ENCODE peak calls at places on chromosomes 12 and 14, in five cellular contexts. J, M, V, I and Z are unnamed samples. For H3K79me2 and H3K9me3, the result is how much of the 10 kb centered on the place peaks cover.

GRCh38 chr14:100827140-100827517 is 1.2 kb downstream of the MEG3 start:
- DNase-seq in I (no peak), M (peak), V (no peak), J (no peak), Z (peak)

GRCh38 chr14:75170797-75171196 is 5.6 kb downstream of the TMED10 start:
- DNase-seq in I (no peak), V (no peak), J (no peak), M (no peak), Z (peak)

GRCh38 chr12:563899-564298 is 99.3 kb downstream of the NINJ2 start:
- DNase-seq in V (no peak), M (no peak), J (no peak), I (no peak), Z (no peak)

GRCh38 chr12:26014085-26014484 is 55.6 kb downstream of the RASSF8 start:
- DNase-seq in V (no peak), I (no peak), J (no peak), M (no peak), Z (peak)

GRCh38 chr12:30792648-30793499 is 38.1 kb upstream of the CAPRIN2 start:
- DNase-seq in V (no peak), J (peak), I (peak), M (peak), Z (peak)

GRCh38 chr12:112750971-112751370 is 40.6 kb upstream of the RPH3A start:
- DNase-seq in M (no peak), V (no peak), J (peak), I (no peak), Z (no peak)

GRCh38 chr12:30795410-30795659 is 40.6 kb upstream of the CAPRIN2 start:
- DNase-seq in J (no peak), I (no peak), V (peak), M (no peak), Z (no peak)

GRCh38 chr12:65123435-65124063 is 2.4 kb upstream of the WIF1 start:
- DNase-seq in V (peak), M (peak), I (peak), J (peak), Z (peak)

GRCh38 chr14:91323671-91324605 is 79.4 kb upstream of the GPR68 start:
- DNase-seq in M (peak), I (peak), J (peak), V (peak), Z (peak)

GRCh38 chr14:78088941-78089340 is 81.2 kb upstream of the NRXN3 start:
- DNase-seq in V (no peak), J (peak), I (no peak), M (no peak), Z (no peak)

GRCh38 chr12:5577239-5577638 is 145.3 kb downstream of the NTF3 start:
- DNase-seq in I (no peak), V (no peak), M (no peak), J (no peak), Z (no peak)

GRCh38 chr14:26276757-26277156 is 321.1 kb downstream of the NOVA1 start:
- DNase-seq in M (no peak), I (no peak), V (no peak), J (peak), Z (no peak)

GRCh38 chr12:120842595-120842994 is 61.6 kb downstream of the SPPL3 start:
- DNase-seq in M (no peak), V (no peak), I (no peak), J (no peak), Z (no peak)

GRCh38 chr14:76581592-76581991 is 179.7 kb upstream of the VASH1 start:
- DNase-seq in M (no peak), J (no peak), V (no peak), I (no peak), Z (no peak)

GRCh38 chr14:101083564-101084435 is 180.3 kb upstream of the RTL1 start:
- DNase-seq in M (no peak), J (peak), I (peak), V (no peak), Z (peak)

GRCh38 chr14:94936411-94936892 is 166.5 kb upstream of the GSC start:
- DNase-seq in I (no peak), M (peak), V (peak), J (no peak), Z (peak)

GRCh38 chr14:56122306-56122705 is 4.1 kb downstream of the PELI2 start:
- DNase-seq in J (no peak), M (no peak), I (no peak), V (no peak), Z (peak)

GRCh38 chr12:39605996-39606395 is 13.6 kb downstream of the ABCD2 start:
- DNase-seq in I (no peak), J (peak), M (no peak), V (no peak), Z (no peak)

GRCh38 chr12:106302401-106303201 is at the start of gene TCP11L2:
- DNase-seq in J (peak), M (peak), I (peak), V (peak), Z (peak)

GRCh38 chr12:66590276-66590675 is 88.6 kb downstream of the GRIP1 start:
- DNase-seq in I (no peak), M (no peak), V (no peak), J (no peak), Z (no peak)

GRCh38 chr12:123097521-123098084 is 53.3 kb downstream of the PITPNM2 start:
- DNase-seq in J (no peak), M (no peak), I (no peak), V (no peak), Z (no peak)

GRCh38 chr12:124471828-124472227 is 95.6 kb downstream of the NCOR2 start:
- DNase-seq in V (no peak), I (no peak), M (no peak), J (no peak), Z (no peak)

GRCh38 chr12:51028126-51028810 is 2.1 kb upstream of the SLC11A2 start:
- DNase-seq in M (peak), I (peak), J (peak), V (no peak), Z (peak)

GRCh38 chr14:29458547-29458946 is 469.1 kb downstream of the PRKD1 start:
- DNase-seq in J (peak), I (no peak), M (no peak), V (no peak), Z (peak)

GRCh38 chr12:88509851-88510250 is 70.4 kb downstream of the KITLG start:
- DNase-seq in M (no peak), I (no peak), V (no peak), J (no peak), Z (peak)

GRCh38 chr14:101590062-101590461 is 28.8 kb downstream of the DIO3 start:
- DNase-seq in I (no peak), V (peak), M (peak), J (no peak), Z (no peak)

GRCh38 chr12:71014180-71014785 is 93.7 kb upstream of the PTPRR start:
- DNase-seq in J (peak), M (no peak), I (peak), V (peak), Z (peak)

GRCh38 chr14:89225607-89226006 is 191.4 kb downstream of the FOXN3 start:
- DNase-seq in J (no peak), I (no peak), M (no peak), V (no peak), Z (no peak)

GRCh38 chr14:87002831-87003230 is 990.2 kb downstream of the GALC start:
- DNase-seq in M (no peak), I (no peak), J (no peak), V (no peak), Z (peak)

GRCh38 chr12:115004469-115005146 is 320.6 kb upstream of the TBX3 start:
- DNase-seq in M (no peak), I (no peak), J (peak), V (no peak), Z (peak)

GRCh38 chr12:25427328-25428249 is 125.5 kb downstream of the LMNTD1 start:
- DNase-seq in J (peak), I (no peak), M (peak), V (no peak), Z (peak)

GRCh38 chr12:47705239-47705570 is 625 bp downstream of the RPAP3 start:
- DNase-seq in J (peak), M (peak), V (no peak), I (no peak), Z (no peak)

GRCh38 chr12:121767525-121768016 is 25.9 kb downstream of the RHOF start:
- DNase-seq in J (no peak), I (no peak), M (peak), V (peak), Z (peak)

GRCh38 chr12:68405292-68405900 is 73.2 kb upstream of the MDM1 start:
- DNase-seq in J (peak), I (no peak), V (no peak), M (no peak), Z (peak)

GRCh38 chr14:59509101-59509500 is 24.8 kb downstream of the JKAMP start:
- DNase-seq in V (no peak), M (no peak), J (no peak), I (no peak), Z (no peak)

GRCh38 chr14:30854492-30854891 is 19.9 kb upstream of the COCH start:
- DNase-seq in M (no peak), J (peak), V (no peak), I (no peak), Z (no peak)

GRCh38 chr12:109596418-109597244 is 23.0 kb downstream of the MVK start:
- DNase-seq in I (no peak), J (no peak), V (no peak), M (peak), Z (no peak)

GRCh38 chr12:51339750-51340149 is 6.7 kb downstream of the CELA1 start:
- DNase-seq in J (no peak), M (no peak), I (no peak), V (no peak), Z (no peak)

GRCh38 chr14:103336191-103336590 is 2.2 kb downstream of the EIF5 start:
- DNase-seq in J (no peak), V (no peak), I (no peak), M (peak), Z (no peak)
- H3K79me2 ChIP-seq in J (half or more), V (half or more), I (under half), M (half or more), Z (half or more)

GRCh38 chr12:126616441-126616840 is 1551.2 kb downstream of the AACS start:
- DNase-seq in I (no peak), M (no peak), V (no peak), J (no peak), Z (no peak)
- H3K9me3 ChIP-seq in I (half or more), M (under half), V (under half), J (under half), Z (under half)

GRCh38 chr12:57420482-57420881 is 10.4 kb downstream of the R3HDM2 start:
- DNase-seq in V (no peak), I (no peak), M (no peak), J (no peak), Z (no peak)

GRCh38 chr12:57418255-57418654 is 12.6 kb downstream of the R3HDM2 start:
- DNase-seq in V (no peak), M (no peak), I (no peak), J (no peak), Z (no peak)

GRCh38 chr12:57416039-57416996 is 14.5 kb downstream of the R3HDM2 start:
- DNase-seq in M (no peak), V (no peak), J (peak), I (no peak), Z (peak)

DNA sequence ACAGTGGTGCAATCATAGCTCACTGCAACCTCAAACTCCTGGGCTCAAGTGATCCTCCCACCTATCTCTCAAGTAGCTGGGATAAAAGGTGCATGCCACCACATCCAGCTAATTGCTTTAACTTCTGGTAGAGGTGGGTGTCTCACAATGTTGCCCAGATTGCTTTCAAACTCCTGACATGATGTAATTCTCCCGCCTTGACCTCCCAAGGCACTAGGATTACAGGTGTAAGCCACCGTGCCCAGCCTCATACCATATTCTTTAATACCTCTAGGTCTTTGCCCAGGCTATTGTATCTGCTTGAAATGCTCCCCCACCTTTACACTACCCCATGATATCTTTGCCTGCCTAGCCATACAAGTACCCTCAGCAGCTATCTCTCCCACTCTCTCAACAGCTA is 11.3 kb downstream of the R3HDM2 start:
- DNase-seq in V (no peak), J (no peak), I (no peak), M (no peak), Z (no peak)
- H3K79me2 ChIP-seq in V (half or more), J (under half), I (under half), M (half or more), Z (half or more)

GRCh38 chr12:130179191-130179590 is 16.9 kb downstream of the FZD10 start:
- DNase-seq in V (no peak), M (no peak), J (no peak), I (no peak), Z (no peak)

GRCh38 chr12:130179621-130180020 is 17.4 kb downstream of the FZD10 start:
- DNase-seq in V (no peak), M (no peak), J (no peak), I (no peak), Z (no peak)

GRCh38 chr12:130178291-130178690 is 16.0 kb downstream of the FZD10 start:
- DNase-seq in V (no peak), M (no peak), I (no peak), J (no peak), Z (no peak)

GRCh38 chr12:130181211-130181610 is 18.9 kb downstream of the FZD10 start:
- DNase-seq in I (no peak), J (no peak), M (no peak), V (no peak), Z (no peak)

GRCh38 chr12:130177615-130178014 is 15.4 kb downstream of the FZD10 start:
- DNase-seq in M (no peak), J (no peak), I (no peak), V (no peak), Z (no peak)
- H3K9me3 ChIP-seq in M (under half), J (under half), I (under half), V (under half), Z (under half)

GRCh38 chr14:63614964-63615363 is 26.7 kb downstream of the WDR89 start:
- DNase-seq in V (no peak), I (no peak), J (peak), M (no peak), Z (peak)
- H3K79me2 ChIP-seq in V (half or more), I (under half), J (half or more), M (under half), Z (under half)